ENCODE peak calls at places on chromosomes 11 and 22, in five cellular contexts. V is NCI-H2171, M is GM04503, F is K562, B is iris pigment epithelial cell. C is an unnamed sample.

GRCh38 chr11:62430350-62430749 is 11.5 kb downstream of the SCGB1A1 start:
- DNase-seq in V (no peak), M (peak; percentile 64), F (no peak), B (no peak), C (no peak)

GRCh38 chr22:41215926-41216325 is 10.8 kb downstream of the L3MBTL2 start:
- DNase-seq in V (no peak), M (no peak), F (no peak), B (no peak), C (no peak)

GRCh38 chr22:49785841-49786451 is 41.7 kb downstream of the BRD1 start:
- DNase-seq in V (no peak), M (no peak), F (peak; percentile 42), B (no peak), C (no peak)

GRCh38 chr11:107478922-107479321 is 21.3 kb upstream of the CWF19L2 start:
- DNase-seq in V (no peak), M (no peak), F (no peak), B (no peak), C (no peak)

GRCh38 chr11:119583585-119583984 is 145.4 kb downstream of the NECTIN1 start:
- DNase-seq in V (no peak), M (no peak), F (peak; percentile 41), B (no peak), C (no peak)

GRCh38 chr11:63613517-63614135 is 607 bp downstream of the PLAAT3 start:
- DNase-seq in V (no peak), M (no peak), F (peak; percentile 25), B (no peak), C (peak; percentile 54)

GRCh38 chr22:28544431-28544868 is 135.2 kb downstream of the TTC28 start:
- DNase-seq in V (no peak), M (no peak), F (no peak), B (peak; percentile 25), C (no peak)

GRCh38 chr22:22772883-22773282 is 114.7 kb upstream of the IGLL5 start:
- DNase-seq in V (no peak), M (no peak), F (no peak), B (no peak), C (no peak)

GRCh38 chr11:46338636-46338987 is 8.7 kb upstream of the DGKZ start:
- DNase-seq in V (no peak), M (no peak), F (no peak), B (peak; percentile 67), C (no peak)

GRCh38 chr11:37110383-37110782 is 512.3 kb upstream of the RAG2 start:
- DNase-seq in V (no peak), M (no peak), F (no peak), B (no peak), C (no peak)

GRCh38 chr11:64764753-64765152 is 5.0 kb upstream of the PYGM start:
- DNase-seq in V (no peak), M (no peak), F (no peak), B (no peak), C (no peak)

GRCh38 chr11:47443028-47443700 is 5.8 kb downstream of the RAPSN start:
- DNase-seq in V (peak; percentile 44), M (no peak), F (no peak), B (no peak), C (no peak)

GRCh38 chr11:1931326-1931725 is 11.8 kb downstream of the TNNT3 start:
- DNase-seq in V (no peak), M (no peak), F (no peak), B (peak; percentile 52), C (peak; percentile 21)

GRCh38 chr11:68904458-68904847 is 762 bp downstream of the IGHMBP2 start:
- DNase-seq in V (no peak), M (no peak), F (no peak), B (no peak), C (no peak)

GRCh38 chr11:44670814-44671213 is 55.9 kb upstream of the TSPAN18 start:
- DNase-seq in V (no peak), M (no peak), F (no peak), B (no peak), C (no peak)

GRCh38 chr11:116686891-116687290 is 85.9 kb downstream of the BUD13 start:
- DNase-seq in V (peak; percentile 80), M (no peak), F (no peak), B (no peak), C (no peak)

GRCh38 chr22:37193629-37194191 is 5.7 kb upstream of the C1QTNF6 start:
- DNase-seq in V (no peak), M (no peak), F (peak; percentile 20), B (peak; percentile 54), C (no peak)

GRCh38 chr11:104113541-104113940 is 50.4 kb downstream of the PDGFD start:
- DNase-seq in V (no peak), M (no peak), F (no peak), B (no peak), C (no peak)

GRCh38 chr11:93895106-93895862 is 44.9 kb upstream of the VSTM5 start:
- DNase-seq in V (peak; percentile 11), M (peak; percentile 36), F (peak; percentile 41), B (peak; percentile 76), C (peak; percentile 21)

C was measured in GM13977.